ENCODE peak calls at places on chromosomes 5 and 9, in seven cellular contexts. V is BE2C, S is colonic mucosa, O is right atrium auricular region, E is neural progenitor cell, N is tibial artery, Z is psoas muscle. R is an unnamed sample.
A peak's percentile ranks its signal among the peaks of the same experiment; 100 is the strongest.

GRCh38 chr9:96853711-96854072 is 622 bp downstream of the ZNF782 start:
- DNase-seq in S (no peak), V (no peak), E (no peak), Z (no peak), N (no peak), O (no peak), R (no peak)

GRCh38 chr5:123997354-123998215 is 485.6 kb downstream of the CSNK1G3 start:
- DNase-seq in S (no peak), O (no peak), V (no peak), Z (no peak), E (no peak), N (no peak), R (no peak)

GRCh38 chr5:24591426-24591825 is 53.4 kb downstream of the CDH10 start:
- DNase-seq in O (no peak), Z (no peak), S (no peak), V (peak; percentile 28), E (no peak), N (no peak), R (no peak)

GRCh38 chr9:113350338-113350672 is 964 bp downstream of the BSPRY start:
- DNase-seq in O (no peak), E (no peak), V (peak; percentile 37), N (no peak), Z (no peak), S (no peak), R (no peak)

GRCh38 chr9:38226491-38226951 is 157.5 kb upstream of the SHB start:
- DNase-seq in N (no peak), E (no peak), S (no peak), V (peak; percentile 52), Z (no peak), O (no peak), R (no peak)

GRCh38 chr5:132414634-132415377 is 45.3 kb downstream of the SLC22A5 start:
- DNase-seq in E (no peak), S (no peak), V (no peak), O (no peak), Z (no peak), N (no peak), R (no peak)

GRCh38 chr5:126676195-126676624 is 75.5 kb downstream of the PHAX start:
- DNase-seq in O (no peak), E (peak; percentile 68), N (no peak), Z (no peak), V (peak; percentile 60), S (peak; percentile 80), R (peak; percentile 56)

GRCh38 chr5:926416-927171 is 33.9 kb downstream of the TRIP13 start:
- DNase-seq in O (no peak), V (peak; percentile 62), S (no peak), E (peak; percentile 76), Z (peak; percentile 40), N (no peak), R (no peak)

GRCh38 chr5:97534166-97534565 is 351.1 kb upstream of the RIOK2 start:
- DNase-seq in E (peak; percentile 53), V (peak; percentile 49), O (no peak), N (no peak), S (peak; percentile 36), Z (no peak), R (peak; percentile 55)

GRCh38 chr9:78559449-78559885 is 262.5 kb downstream of the PSAT1 start:
- DNase-seq in Z (no peak), V (no peak), E (no peak), S (no peak), O (no peak), N (no peak), R (no peak)

GRCh38 chr5:83430130-83431010 is 41.2 kb upstream of the VCAN start:
- DNase-seq in O (peak; percentile 73), E (peak; percentile 90), S (peak; percentile 53), V (peak; percentile 74), Z (peak; percentile 30), N (peak; percentile 70), R (peak; percentile 61)

GRCh38 chr5:143653256-143653655 is 158.7 kb upstream of the HMHB1 start:
- DNase-seq in N (no peak), Z (no peak), E (no peak), O (no peak), V (no peak), S (no peak), R (no peak)

GRCh38 chr5:52853573-52854163 is 66.0 kb downstream of the ITGA1 start:
- DNase-seq in O (no peak), Z (no peak), V (peak; percentile 11), N (no peak), S (no peak), E (no peak), R (no peak)

GRCh38 chr5:21806271-21806670 is 1046.9 kb downstream of the CDH12 start:
- DNase-seq in S (no peak), O (no peak), V (no peak), N (no peak), E (no peak), Z (no peak), R (no peak)

GRCh38 chr5:172451771-172452197 is 2.5 kb downstream of the SH3PXD2B start:
- DNase-seq in V (no peak), E (no peak), N (peak; percentile 85), S (no peak), Z (peak; percentile 46), O (no peak), R (no peak)

GRCh38 chr9:34574632-34575031 is 14.9 kb downstream of the CNTFR start:
- DNase-seq in V (no peak), Z (no peak), N (no peak), S (no peak), O (no peak), E (no peak), R (no peak)

GRCh38 chr5:1547655-1548054 is 23.9 kb upstream of the LPCAT1 start:
- DNase-seq in E (no peak), V (no peak), Z (no peak), S (no peak), O (peak; percentile 26), N (no peak), R (no peak)

GRCh38 chr5:139065296-139065695 is 132.9 kb downstream of the SIL1 start:
- DNase-seq in N (no peak), Z (no peak), S (no peak), O (no peak), V (no peak), E (no peak), R (no peak)

GRCh38 chr5:81850494-81850893 is 99.6 kb upstream of the SSBP2 start:
- DNase-seq in S (no peak), E (no peak), O (peak; percentile 64), N (peak; percentile 68), Z (peak; percentile 37), V (no peak), R (no peak)

GRCh38 chr9:117189121-117189520 is 225.7 kb downstream of the ASTN2 start:
- DNase-seq in S (no peak), E (no peak), N (no peak), V (no peak), Z (no peak), O (no peak), R (no peak)

GRCh38 chr9:75878461-75878860 is 12.0 kb upstream of the PCSK5 start:
- DNase-seq in N (no peak), Z (no peak), O (no peak), S (no peak), E (no peak), V (no peak), R (no peak)

GRCh38 chr5:102796014-102796413 is 40.9 kb downstream of the PAM start:
- DNase-seq in E (no peak), Z (no peak), N (no peak), V (no peak), S (no peak), O (no peak), R (no peak)

GRCh38 chr5:179313849-179314521 is 31.3 kb downstream of the ADAMTS2 start:
- DNase-seq in Z (peak; percentile 89), E (no peak), V (peak; percentile 41), N (peak; percentile 97), S (peak; percentile 63), O (peak; percentile 87), R (peak; percentile 57)

GRCh38 chr5:14183187-14183939 is 40.2 kb downstream of the TRIO start:
- DNase-seq in V (no peak), O (no peak), N (peak; percentile 78), Z (no peak), S (no peak), E (no peak), R (no peak)

GRCh38 chr9:83956288-83957028 is 23.6 kb downstream of the HNRNPK start:
- DNase-seq in E (no peak), Z (peak; percentile 83), S (peak; percentile 91), V (peak; percentile 77), O (peak; percentile 81), N (peak; percentile 85), R (peak; percentile 85)

GRCh38 chr9:134707031-134707680 is 65.6 kb downstream of the COL5A1 start:
- DNase-seq in Z (peak; percentile 74), N (peak; percentile 93), V (peak; percentile 97), S (peak; percentile 68), E (no peak), O (peak; percentile 84), R (peak; percentile 48)
- H3K4me1 ChIP-seq in Z (no peaks in the 10 kb centered on the region), N (peaks cover 40% of the 10 kb centered on the region), V (peaks cover 58% of the 10 kb centered on the region), S (no peaks in the 10 kb centered on the region), E (no peaks in the 10 kb centered on the region), O (no peaks in the 10 kb centered on the region), R (no peaks in the 10 kb centered on the region)

DNA sequence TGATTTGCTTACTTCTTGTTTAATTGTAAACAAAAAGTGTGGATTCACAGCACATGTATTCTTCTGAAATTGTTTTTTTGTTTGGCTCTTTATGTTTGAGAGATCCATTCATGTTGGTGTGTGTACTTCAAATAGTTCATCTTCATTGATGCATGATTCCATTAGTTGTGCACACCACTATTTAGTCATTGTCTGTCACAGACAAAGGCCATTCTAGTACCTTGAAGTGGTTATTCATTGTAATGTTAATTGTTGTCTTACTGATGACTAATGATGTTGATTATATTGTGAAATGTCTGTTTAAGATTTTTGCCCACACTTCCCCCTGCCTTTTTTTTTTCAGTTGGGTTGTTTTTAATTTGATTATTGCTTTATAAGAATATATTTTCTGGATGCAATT is 391.3 kb downstream of the DIRAS2 start:
- DNase-seq in O (no peak), Z (no peak), E (no peak), V (no peak), S (no peak), N (no peak), R (no peak)
- H3K4me3 ChIP-seq in O (no peak overlapping the region), Z (no peak overlapping the region), E (no peak overlapping the region), V (no peak overlapping the region), S (no peak overlapping the region), N (no peak overlapping the region), R (no peak overlapping the region)

DNA sequence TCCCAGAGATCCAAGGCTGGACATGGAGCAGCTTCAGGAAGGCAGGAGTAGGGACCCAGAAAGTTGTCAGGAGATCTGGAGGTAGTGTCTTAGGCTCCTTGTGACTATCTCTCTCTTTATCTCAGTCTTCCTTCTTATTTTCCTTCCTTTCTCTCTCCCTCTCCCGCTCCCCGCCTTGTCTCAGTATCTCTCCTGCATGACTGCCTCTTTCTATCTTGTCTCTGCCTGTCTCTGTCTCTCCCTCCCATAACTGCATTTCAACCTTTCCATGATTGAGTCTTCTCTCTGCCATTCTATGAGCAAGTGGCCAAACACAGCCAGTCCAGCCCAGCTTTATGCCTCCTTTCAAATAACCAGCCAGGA is 61.0 kb upstream of the NEK6 start:
- DNase-seq in E (no peak), V (no peak), Z (no peak), O (no peak), S (no peak), N (no peak), R (no peak)
- H3K4me1 ChIP-seq in E (no peaks in the 10 kb centered on the region), V (no peaks in the 10 kb centered on the region), Z (no peaks in the 10 kb centered on the region), O (no peaks in the 10 kb centered on the region), S (no peaks in the 10 kb centered on the region), N (no peaks in the 10 kb centered on the region), R (no peaks in the 10 kb centered on the region)

DNA sequence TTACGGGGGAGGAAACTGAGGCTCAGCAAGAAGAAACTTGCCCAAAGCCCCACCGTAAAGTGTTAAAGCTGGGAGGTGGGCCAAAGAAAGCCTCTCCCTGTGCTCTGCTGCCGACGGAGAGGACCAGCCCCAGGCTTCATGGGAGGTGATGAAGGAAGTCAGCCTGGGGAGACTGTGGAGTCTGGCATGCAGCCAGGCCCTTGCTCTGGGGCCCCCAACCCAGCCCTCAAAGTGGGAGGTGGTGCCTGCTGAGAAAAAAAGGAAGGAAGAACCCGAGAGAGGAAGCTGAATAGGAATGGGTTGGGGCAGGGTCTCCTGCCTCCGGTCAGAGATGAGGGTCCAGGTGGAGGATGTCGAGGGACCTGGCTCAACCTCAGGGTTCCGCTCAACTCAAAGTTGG is 3.8 kb downstream of the RNF44 start:
- DNase-seq in Z (no peak), O (no peak), E (no peak), S (no peak), V (no peak), N (no peak), R (no peak)
- H3K4me3 ChIP-seq in Z (peak overlapping the region; percentile 77), O (no peak overlapping the region), E (no peak overlapping the region), S (peak overlapping the region; percentile 81), V (no peak overlapping the region), N (no peak overlapping the region), R (no peak overlapping the region)

R was measured in lung.